ENCODE peak calls at places on chromosome 16, in six cellular contexts. One of them, this sample, is unnamed. For H3K27me3, the result is how much of the 10 kb centered on the place peaks cover.

GRCh38 chr16:4915226-4915761 is 21.7 kb downstream of the PPL start:
- DNase-seq in stomach: no peak
- DNase-seq in astrocyte: peak
- DNase-seq in body of pancreas: no peak
- DNase-seq in heart left ventricle: no peak
- DNase-seq in AG04450: peak
- DNase-seq in this sample: peak

GRCh38 chr16:64892843-64893242 is 229.0 kb downstream of the CDH11 start:
- DNase-seq in stomach: no peak
- DNase-seq in AG04450: peak
- DNase-seq in astrocyte: peak
- DNase-seq in heart left ventricle: no peak
- DNase-seq in body of pancreas: no peak
- DNase-seq in this sample: peak

GRCh38 chr16:67881557-67882220 is 3.0 kb upstream of the NRN1L start:
- DNase-seq in astrocyte: no peak
- DNase-seq in body of pancreas: no peak
- DNase-seq in heart left ventricle: peak
- DNase-seq in AG04450: no peak
- DNase-seq in stomach: no peak
- DNase-seq in this sample: no peak

GRCh38 chr16:12426122-12426521 is 377.6 kb downstream of the CPPED1 start:
- DNase-seq in astrocyte: peak
- DNase-seq in AG04450: no peak
- DNase-seq in heart left ventricle: no peak
- DNase-seq in stomach: no peak
- DNase-seq in body of pancreas: peak
- DNase-seq in this sample: no peak

GRCh38 chr16:80694950-80695471 is 109.4 kb downstream of the CDYL2 start:
- DNase-seq in body of pancreas: no peak
- DNase-seq in stomach: no peak
- DNase-seq in astrocyte: no peak
- DNase-seq in AG04450: no peak
- DNase-seq in heart left ventricle: no peak
- DNase-seq in this sample: no peak

GRCh38 chr16:88003316-88003715 is 52.1 kb downstream of the BANP start:
- DNase-seq in AG04450: no peak
- DNase-seq in body of pancreas: no peak
- DNase-seq in stomach: peak
- DNase-seq in heart left ventricle: no peak
- DNase-seq in astrocyte: no peak
- DNase-seq in this sample: no peak

GRCh38 chr16:2095918-2096582 is 39.6 kb downstream of the PKD1 start:
- DNase-seq in body of pancreas: no peak
- DNase-seq in stomach: no peak
- DNase-seq in AG04450: no peak
- DNase-seq in astrocyte: no peak
- DNase-seq in heart left ventricle: no peak
- DNase-seq in this sample: no peak

GRCh38 chr16:11755022-11755760 is 12.5 kb upstream of the TXNDC11 start:
- DNase-seq in body of pancreas: no peak
- DNase-seq in AG04450: no peak
- DNase-seq in stomach: no peak
- DNase-seq in heart left ventricle: no peak
- DNase-seq in astrocyte: no peak
- DNase-seq in this sample: no peak

GRCh38 chr16:66534376-66534799 is 15.5 kb downstream of the TK2 start:
- DNase-seq in heart left ventricle: no peak
- DNase-seq in AG04450: no peak
- DNase-seq in stomach: no peak
- DNase-seq in body of pancreas: no peak
- DNase-seq in astrocyte: peak
- DNase-seq in this sample: no peak

GRCh38 chr16:27363797-27364196 is 38.2 kb upstream of the IL21R start:
- DNase-seq in AG04450: no peak
- DNase-seq in body of pancreas: peak
- DNase-seq in stomach: peak
- DNase-seq in heart left ventricle: no peak
- DNase-seq in astrocyte: no peak
- DNase-seq in this sample: no peak

GRCh38 chr16:22356930-22357634 is 17.3 kb downstream of the CDR2 start:
- DNase-seq in stomach: no peak
- DNase-seq in astrocyte: no peak
- DNase-seq in heart left ventricle: no peak
- DNase-seq in AG04450: no peak
- DNase-seq in body of pancreas: no peak
- DNase-seq in this sample: peak

GRCh38 chr16:35176449-35176848 is 1717.0 kb downstream of the TP53TG3F start:
- DNase-seq in astrocyte: no peak
- DNase-seq in AG04450: no peak
- DNase-seq in heart left ventricle: peak
- DNase-seq in body of pancreas: no peak
- DNase-seq in stomach: no peak
- DNase-seq in this sample: no peak

GRCh38 chr16:8346291-8346690 is 244.0 kb downstream of the TMEM114 start:
- DNase-seq in AG04450: no peak
- DNase-seq in stomach: no peak
- DNase-seq in body of pancreas: peak
- DNase-seq in astrocyte: no peak
- DNase-seq in heart left ventricle: no peak
- DNase-seq in this sample: no peak

GRCh38 chr16:4944333-4945281 is 7.7 kb upstream of the PPL start:
- DNase-seq in astrocyte: peak
- DNase-seq in body of pancreas: peak
- DNase-seq in stomach: peak
- DNase-seq in heart left ventricle: peak
- DNase-seq in AG04450: peak
- DNase-seq in this sample: peak

GRCh38 chr16:12519986-12520385 is 283.7 kb downstream of the CPPED1 start:
- DNase-seq in astrocyte: no peak
- DNase-seq in stomach: no peak
- DNase-seq in heart left ventricle: no peak
- DNase-seq in body of pancreas: no peak
- DNase-seq in AG04450: no peak
- DNase-seq in this sample: no peak

GRCh38 chr16:26729917-26730541 is 336.7 kb upstream of the C16orf82 start:
- DNase-seq in astrocyte: no peak
- DNase-seq in stomach: no peak
- DNase-seq in AG04450: no peak
- DNase-seq in heart left ventricle: no peak
- DNase-seq in body of pancreas: no peak
- DNase-seq in this sample: no peak

GRCh38 chr16:70529051-70529777 is 5.6 kb downstream of the SF3B3 start:
- DNase-seq in astrocyte: peak
- DNase-seq in body of pancreas: no peak
- DNase-seq in stomach: no peak
- DNase-seq in heart left ventricle: no peak
- DNase-seq in AG04450: no peak
- DNase-seq in this sample: peak

GRCh38 chr16:65457084-65457483 is 335.2 kb upstream of the CDH11 start:
- DNase-seq in astrocyte: no peak
- DNase-seq in body of pancreas: no peak
- DNase-seq in heart left ventricle: no peak
- DNase-seq in AG04450: no peak
- DNase-seq in stomach: no peak
- DNase-seq in this sample: no peak

GRCh38 chr16:66099261-66099660 is 267.2 kb upstream of the CDH5 start:
- DNase-seq in body of pancreas: no peak
- DNase-seq in stomach: no peak
- DNase-seq in heart left ventricle: no peak
- DNase-seq in astrocyte: no peak
- DNase-seq in AG04450: no peak
- DNase-seq in this sample: no peak

GRCh38 chr16:59748531-59748930 is 1014.4 kb upstream of the GOT2 start:
- DNase-seq in body of pancreas: no peak
- DNase-seq in AG04450: no peak
- DNase-seq in astrocyte: no peak
- DNase-seq in stomach: no peak
- DNase-seq in heart left ventricle: no peak
- DNase-seq in this sample: no peak

GRCh38 chr16:89018605-89019158 is 41.7 kb upstream of the CBFA2T3 start:
- DNase-seq in astrocyte: no peak
- DNase-seq in stomach: no peak
- DNase-seq in AG04450: no peak
- DNase-seq in heart left ventricle: no peak
- DNase-seq in body of pancreas: no peak
- DNase-seq in this sample: no peak

GRCh38 chr16:89442990-89443726 is 47.2 kb downstream of the ANKRD11 start:
- DNase-seq in astrocyte: peak
- DNase-seq in body of pancreas: peak
- DNase-seq in stomach: peak
- DNase-seq in AG04450: no peak
- DNase-seq in heart left ventricle: peak
- DNase-seq in this sample: peak

GRCh38 chr16:57004387-57005250 is 15.3 kb downstream of the NLRC5 start:
- DNase-seq in astrocyte: no peak
- DNase-seq in AG04450: no peak
- DNase-seq in body of pancreas: no peak
- DNase-seq in heart left ventricle: no peak
- DNase-seq in stomach: no peak
- DNase-seq in this sample: no peak
- H3K4me3 ChIP-seq in astrocyte: no peak
- H3K4me3 ChIP-seq in AG04450: no peak
- H3K4me3 ChIP-seq in body of pancreas: no peak
- H3K4me3 ChIP-seq in heart left ventricle: no peak
- H3K4me3 ChIP-seq in stomach: no peak
- H3K4me3 ChIP-seq in this sample: no peak

DNA sequence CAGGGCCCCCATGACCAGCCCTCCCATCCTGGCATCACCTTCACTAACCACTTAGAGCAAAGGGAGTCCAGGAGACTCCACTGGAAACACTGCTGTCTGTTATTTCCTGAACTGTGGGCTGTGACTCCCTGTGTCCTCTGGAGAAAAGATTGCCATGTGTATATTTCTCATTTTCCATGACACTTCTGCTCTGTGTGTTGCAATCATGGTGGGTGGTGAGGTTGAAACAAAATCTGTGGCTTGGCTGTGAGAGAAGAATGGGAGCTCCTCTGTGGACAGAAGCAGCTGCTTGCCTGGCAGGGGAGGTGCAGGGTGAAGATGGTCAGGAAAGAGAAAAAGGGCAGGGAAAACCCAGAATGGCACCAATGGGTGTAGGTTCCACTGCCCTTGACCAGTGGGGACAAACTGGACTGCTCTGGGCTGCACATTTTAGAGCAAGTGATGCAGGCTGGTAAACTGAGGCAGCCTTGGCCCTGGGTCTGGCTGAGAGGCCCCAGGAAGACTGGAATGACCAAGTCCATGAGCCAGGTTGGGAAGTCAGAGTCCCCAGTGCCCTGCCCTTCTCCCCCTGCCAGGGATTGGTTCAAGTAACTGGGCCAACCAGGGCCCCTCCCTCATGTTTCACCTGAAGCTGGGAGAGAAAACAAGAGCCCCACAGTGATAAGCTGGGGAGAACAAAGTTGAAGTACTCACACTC is 314.3 kb downstream of the C16orf95 start:
- DNase-seq in AG04450: no peak
- DNase-seq in heart left ventricle: no peak
- DNase-seq in body of pancreas: no peak
- DNase-seq in stomach: no peak
- DNase-seq in astrocyte: peak
- DNase-seq in this sample: no peak
- TF ChIP-seq CTCF in AG04450: no peak
- TF ChIP-seq CTCF in heart left ventricle: no peak
- TF ChIP-seq CTCF in body of pancreas: no peak
- TF ChIP-seq CTCF in stomach: no peak
- TF ChIP-seq CTCF in astrocyte: no peak
- TF ChIP-seq CTCF in this sample: no peak

GRCh38 chr16:31213342-31213741 is 577 bp upstream of the TRIM72 start:
- DNase-seq in heart left ventricle: no peak
- DNase-seq in body of pancreas: no peak
- DNase-seq in stomach: no peak
- DNase-seq in AG04450: no peak
- DNase-seq in astrocyte: no peak
- DNase-seq in this sample: no peak

GRCh38 chr16:31215287-31216115 is 1.4 kb downstream of the PYDC1 start:
- DNase-seq in stomach: peak
- DNase-seq in heart left ventricle: peak
- DNase-seq in astrocyte: peak
- DNase-seq in AG04450: no peak
- DNase-seq in body of pancreas: peak
- DNase-seq in this sample: peak

GRCh38 chr16:31216116-31216469 is 842 bp downstream of the PYDC1 start:
- DNase-seq in body of pancreas: no peak
- DNase-seq in heart left ventricle: no peak
- DNase-seq in AG04450: no peak
- DNase-seq in astrocyte: no peak
- DNase-seq in stomach: no peak
- DNase-seq in this sample: no peak

GRCh38 chr16:31213877-31214704 is at the start of gene TRIM72:
- DNase-seq in AG04450: no peak
- DNase-seq in heart left ventricle: no peak
- DNase-seq in body of pancreas: no peak
- DNase-seq in astrocyte: no peak
- DNase-seq in stomach: no peak
- DNase-seq in this sample: no peak

DNA sequence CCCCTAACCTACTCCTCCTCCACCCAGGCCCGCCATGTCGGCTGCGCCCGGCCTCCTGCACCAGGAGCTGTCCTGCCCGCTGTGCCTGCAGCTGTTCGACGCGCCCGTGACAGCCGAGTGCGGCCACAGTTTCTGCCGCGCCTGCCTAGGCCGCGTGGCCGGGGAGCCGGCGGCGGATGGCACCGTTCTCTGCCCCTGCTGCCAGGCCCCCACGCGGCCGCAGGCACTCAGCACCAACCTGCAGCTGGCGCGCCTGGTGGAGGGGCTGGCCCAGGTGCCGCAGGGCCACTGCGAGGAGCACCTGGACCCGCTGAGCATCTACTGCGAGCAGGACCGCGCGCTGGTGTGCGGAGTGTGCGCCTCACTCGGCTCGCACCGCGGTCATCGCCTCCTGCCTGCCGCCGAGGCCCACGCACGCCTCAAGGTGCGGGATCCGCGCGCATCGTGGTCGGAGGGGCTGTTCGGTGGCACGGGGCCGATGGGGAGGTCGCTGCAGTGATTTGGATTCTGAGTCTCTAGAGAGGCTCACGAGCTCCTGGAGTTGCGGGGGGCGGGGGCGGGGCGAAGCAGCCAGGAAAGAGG is 877 bp downstream of the TRIM72 start:
- DNase-seq in body of pancreas: no peak
- DNase-seq in AG04450: no peak
- DNase-seq in astrocyte: no peak
- DNase-seq in heart left ventricle: no peak
- DNase-seq in stomach: no peak
- DNase-seq in this sample: no peak
- H3K27me3 ChIP-seq in body of pancreas: under half
- H3K27me3 ChIP-seq in AG04450: half or more
- H3K27me3 ChIP-seq in astrocyte: under half
- H3K27me3 ChIP-seq in heart left ventricle: under half
- H3K27me3 ChIP-seq in stomach: half or more
- H3K27me3 ChIP-seq in this sample: under half

DNA sequence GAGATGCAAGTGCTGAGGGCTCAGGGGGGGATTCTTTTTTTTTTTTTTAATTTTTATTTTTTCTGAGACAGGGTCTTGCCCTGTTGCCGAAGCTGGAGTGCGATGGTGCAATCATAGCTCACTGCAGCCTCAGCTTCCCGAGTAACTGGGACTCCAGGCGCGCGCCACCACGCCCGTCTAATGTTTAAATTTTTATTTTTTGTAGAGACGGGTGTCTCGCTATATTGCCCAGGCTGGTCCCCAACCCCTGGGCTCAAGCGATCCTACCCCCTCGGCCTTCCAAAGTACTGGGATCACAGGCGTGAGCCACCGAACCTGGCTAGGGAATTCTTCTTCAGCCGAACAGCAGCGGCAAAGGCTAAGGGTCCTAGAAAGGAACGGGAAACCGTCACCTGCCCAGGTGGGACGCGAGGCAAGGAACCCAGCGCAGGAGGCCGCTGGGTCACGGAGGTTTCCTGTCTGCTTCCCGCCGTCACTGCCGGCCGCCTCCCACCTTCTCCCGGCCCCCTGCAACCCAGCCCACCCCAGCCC is 13.3 kb upstream of the OR1F1 start:
- DNase-seq in heart left ventricle: no peak
- DNase-seq in stomach: no peak
- DNase-seq in astrocyte: no peak
- DNase-seq in body of pancreas: no peak
- DNase-seq in AG04450: no peak
- DNase-seq in this sample: no peak
- H3K4me3 ChIP-seq in heart left ventricle: no peak
- H3K4me3 ChIP-seq in stomach: no peak
- H3K4me3 ChIP-seq in astrocyte: no peak
- H3K4me3 ChIP-seq in body of pancreas: no peak
- H3K4me3 ChIP-seq in AG04450: peak
- H3K4me3 ChIP-seq in this sample: peak

This sample was measured in brain microvascular endothelial cell.